ENCODE peak calls at places on chromosomes 2 and 18, in eight cellular contexts. One of them, this sample, is unnamed.

GRCh38 chr2:165634282-165634681 is 159.8 kb downstream of the GALNT3 start:
- DNase-seq in CD8-positive, alpha-beta memory T cell: no peak
- DNase-seq in tibial artery: no peak
- DNase-seq in stomach: no peak
- DNase-seq in adipocyte: no peak
- DNase-seq in lung: no peak
- DNase-seq in CD8-positive, alpha-beta T cell: no peak
- DNase-seq in IMR-90: no peak
- DNase-seq in this sample: no peak

GRCh38 chr2:5987117-5987787 is 295.1 kb downstream of the SOX11 start:
- DNase-seq in CD8-positive, alpha-beta memory T cell: no peak
- DNase-seq in tibial artery: no peak
- DNase-seq in stomach: no peak
- DNase-seq in adipocyte: no peak
- DNase-seq in lung: no peak
- DNase-seq in CD8-positive, alpha-beta T cell: no peak
- DNase-seq in IMR-90: no peak
- DNase-seq in this sample: no peak

GRCh38 chr2:160109939-160110673 is 47.7 kb upstream of the PLA2R1 start:
- DNase-seq in CD8-positive, alpha-beta memory T cell: peak; percentile 24
- DNase-seq in tibial artery: peak; percentile 73
- DNase-seq in stomach: peak; percentile 57
- DNase-seq in adipocyte: peak; percentile 95
- DNase-seq in lung: peak; percentile 63
- DNase-seq in CD8-positive, alpha-beta T cell: peak; percentile 42
- DNase-seq in IMR-90: peak; percentile 80
- DNase-seq in this sample: peak; percentile 56

GRCh38 chr18:48544661-48545415 is 6.0 kb downstream of the CTIF start:
- DNase-seq in CD8-positive, alpha-beta memory T cell: no peak
- DNase-seq in tibial artery: no peak
- DNase-seq in stomach: no peak
- DNase-seq in adipocyte: no peak
- DNase-seq in lung: no peak
- DNase-seq in CD8-positive, alpha-beta T cell: no peak
- DNase-seq in IMR-90: no peak
- DNase-seq in this sample: no peak

GRCh38 chr2:101516833-101517690 is 42.1 kb upstream of the RFX8 start:
- DNase-seq in CD8-positive, alpha-beta memory T cell: no peak
- DNase-seq in tibial artery: no peak
- DNase-seq in stomach: peak; percentile 45
- DNase-seq in adipocyte: peak; percentile 59
- DNase-seq in lung: no peak
- DNase-seq in CD8-positive, alpha-beta T cell: no peak
- DNase-seq in IMR-90: peak; percentile 94
- DNase-seq in this sample: no peak

GRCh38 chr2:75605770-75606535 is 40.6 kb upstream of the MRPL19 start:
- DNase-seq in CD8-positive, alpha-beta memory T cell: no peak
- DNase-seq in tibial artery: no peak
- DNase-seq in stomach: no peak
- DNase-seq in adipocyte: peak; percentile 89
- DNase-seq in lung: peak; percentile 72
- DNase-seq in CD8-positive, alpha-beta T cell: no peak
- DNase-seq in IMR-90: peak; percentile 97
- DNase-seq in this sample: peak; percentile 25

GRCh38 chr2:43676322-43677050 is at the start of gene C1GALT1C1L:
- DNase-seq in CD8-positive, alpha-beta memory T cell: no peak
- DNase-seq in tibial artery: peak; percentile 77
- DNase-seq in stomach: peak; percentile 36
- DNase-seq in adipocyte: peak; percentile 53
- DNase-seq in lung: peak; percentile 31
- DNase-seq in CD8-positive, alpha-beta T cell: peak; percentile 29
- DNase-seq in IMR-90: peak; percentile 66
- DNase-seq in this sample: peak; percentile 17

GRCh38 chr2:9596621-9597311 is 34.0 kb downstream of the YWHAQ start:
- DNase-seq in CD8-positive, alpha-beta memory T cell: no peak
- DNase-seq in tibial artery: no peak
- DNase-seq in stomach: no peak
- DNase-seq in adipocyte: no peak
- DNase-seq in lung: no peak
- DNase-seq in CD8-positive, alpha-beta T cell: no peak
- DNase-seq in IMR-90: no peak
- DNase-seq in this sample: no peak

GRCh38 chr2:69720922-69721491 is 20.9 kb upstream of the ANXA4 start:
- DNase-seq in CD8-positive, alpha-beta memory T cell: no peak
- DNase-seq in tibial artery: no peak
- DNase-seq in stomach: no peak
- DNase-seq in adipocyte: no peak
- DNase-seq in lung: no peak
- DNase-seq in CD8-positive, alpha-beta T cell: no peak
- DNase-seq in IMR-90: no peak
- DNase-seq in this sample: no peak

GRCh38 chr2:219627105-219628100 is at the start of gene SLC4A3:
- DNase-seq in CD8-positive, alpha-beta memory T cell: no peak
- DNase-seq in tibial artery: no peak
- DNase-seq in stomach: peak; percentile 31
- DNase-seq in adipocyte: peak; percentile 74
- DNase-seq in lung: no peak
- DNase-seq in CD8-positive, alpha-beta T cell: no peak
- DNase-seq in IMR-90: peak; percentile 19
- DNase-seq in this sample: peak; percentile 95

GRCh38 chr2:165305391-165306096 is 66.3 kb downstream of the SCN2A start:
- DNase-seq in CD8-positive, alpha-beta memory T cell: no peak
- DNase-seq in tibial artery: no peak
- DNase-seq in stomach: no peak
- DNase-seq in adipocyte: no peak
- DNase-seq in lung: no peak
- DNase-seq in CD8-positive, alpha-beta T cell: no peak
- DNase-seq in IMR-90: no peak
- DNase-seq in this sample: no peak

GRCh38 chr2:127142663-127143630 is 36.0 kb upstream of the BIN1 start:
- DNase-seq in CD8-positive, alpha-beta memory T cell: no peak
- DNase-seq in tibial artery: no peak
- DNase-seq in stomach: no peak
- DNase-seq in adipocyte: no peak
- DNase-seq in lung: no peak
- DNase-seq in CD8-positive, alpha-beta T cell: no peak
- DNase-seq in IMR-90: no peak
- DNase-seq in this sample: peak; percentile 30

GRCh38 chr2:69062307-69062706 is 49.3 kb downstream of the ANTXR1 start:
- DNase-seq in CD8-positive, alpha-beta memory T cell: no peak
- DNase-seq in tibial artery: no peak
- DNase-seq in stomach: peak; percentile 50
- DNase-seq in adipocyte: no peak
- DNase-seq in lung: no peak
- DNase-seq in CD8-positive, alpha-beta T cell: no peak
- DNase-seq in IMR-90: no peak
- DNase-seq in this sample: no peak

GRCh38 chr2:181680055-181680936 is at the start of gene NEUROD1:
- DNase-seq in CD8-positive, alpha-beta memory T cell: no peak
- DNase-seq in tibial artery: no peak
- DNase-seq in stomach: no peak
- DNase-seq in adipocyte: no peak
- DNase-seq in lung: no peak
- DNase-seq in CD8-positive, alpha-beta T cell: no peak
- DNase-seq in IMR-90: no peak
- DNase-seq in this sample: peak; percentile 81

GRCh38 chr2:129724021-129724757 is 255.3 kb upstream of the RAB6C start:
- DNase-seq in CD8-positive, alpha-beta memory T cell: no peak
- DNase-seq in tibial artery: no peak
- DNase-seq in stomach: no peak
- DNase-seq in adipocyte: no peak
- DNase-seq in lung: no peak
- DNase-seq in CD8-positive, alpha-beta T cell: no peak
- DNase-seq in IMR-90: no peak
- DNase-seq in this sample: no peak

GRCh38 chr2:135226961-135227360 is 174.9 kb downstream of the RAB3GAP1 start:
- DNase-seq in CD8-positive, alpha-beta memory T cell: no peak
- DNase-seq in tibial artery: no peak
- DNase-seq in stomach: no peak
- DNase-seq in adipocyte: peak; percentile 48
- DNase-seq in lung: no peak
- DNase-seq in CD8-positive, alpha-beta T cell: no peak
- DNase-seq in IMR-90: peak; percentile 60
- DNase-seq in this sample: no peak

GRCh38 chr2:48339451-48339850 is 190.5 kb upstream of the STON1 start:
- DNase-seq in CD8-positive, alpha-beta memory T cell: no peak
- DNase-seq in tibial artery: no peak
- DNase-seq in stomach: no peak
- DNase-seq in adipocyte: no peak
- DNase-seq in lung: no peak
- DNase-seq in CD8-positive, alpha-beta T cell: no peak
- DNase-seq in IMR-90: peak; percentile 24
- DNase-seq in this sample: no peak

GRCh38 chr2:143607446-143608110 is 478.4 kb downstream of the ARHGAP15 start:
- DNase-seq in CD8-positive, alpha-beta memory T cell: no peak
- DNase-seq in tibial artery: no peak
- DNase-seq in stomach: no peak
- DNase-seq in adipocyte: peak; percentile 16
- DNase-seq in lung: no peak
- DNase-seq in CD8-positive, alpha-beta T cell: no peak
- DNase-seq in IMR-90: peak; percentile 68
- DNase-seq in this sample: peak; percentile 2

GRCh38 chr2:189555243-189555642 is 25.3 kb downstream of the SLC40A1 start:
- DNase-seq in CD8-positive, alpha-beta memory T cell: no peak
- DNase-seq in tibial artery: no peak
- DNase-seq in stomach: no peak
- DNase-seq in adipocyte: peak; percentile 49
- DNase-seq in lung: no peak
- DNase-seq in CD8-positive, alpha-beta T cell: no peak
- DNase-seq in IMR-90: peak; percentile 28
- DNase-seq in this sample: no peak

GRCh38 chr2:140276661-140277060 is 1496.5 kb upstream of the NXPH2 start:
- DNase-seq in CD8-positive, alpha-beta memory T cell: no peak
- DNase-seq in tibial artery: no peak
- DNase-seq in stomach: no peak
- DNase-seq in adipocyte: no peak
- DNase-seq in lung: no peak
- DNase-seq in CD8-positive, alpha-beta T cell: no peak
- DNase-seq in IMR-90: no peak
- DNase-seq in this sample: no peak

GRCh38 chr18:48991299-48992055 is 40.7 kb upstream of the SMAD7 start:
- DNase-seq in CD8-positive, alpha-beta memory T cell: no peak
- DNase-seq in tibial artery: no peak
- DNase-seq in stomach: no peak
- DNase-seq in adipocyte: no peak
- DNase-seq in lung: no peak
- DNase-seq in CD8-positive, alpha-beta T cell: no peak
- DNase-seq in IMR-90: no peak
- DNase-seq in this sample: no peak

GRCh38 chr2:146661494-146662096 is 1183.2 kb upstream of the ACVR2A start:
- DNase-seq in CD8-positive, alpha-beta memory T cell: no peak
- DNase-seq in tibial artery: no peak
- DNase-seq in stomach: no peak
- DNase-seq in adipocyte: peak; percentile 76
- DNase-seq in lung: no peak
- DNase-seq in CD8-positive, alpha-beta T cell: no peak
- DNase-seq in IMR-90: peak; percentile 60
- DNase-seq in this sample: peak; percentile 1

GRCh38 chr2:134790487-134790886 is 47.9 kb upstream of the ACMSD start:
- DNase-seq in CD8-positive, alpha-beta memory T cell: no peak
- DNase-seq in tibial artery: no peak
- DNase-seq in stomach: no peak
- DNase-seq in adipocyte: no peak
- DNase-seq in lung: no peak
- DNase-seq in CD8-positive, alpha-beta T cell: no peak
- DNase-seq in IMR-90: no peak
- DNase-seq in this sample: peak; percentile 13

DNA sequence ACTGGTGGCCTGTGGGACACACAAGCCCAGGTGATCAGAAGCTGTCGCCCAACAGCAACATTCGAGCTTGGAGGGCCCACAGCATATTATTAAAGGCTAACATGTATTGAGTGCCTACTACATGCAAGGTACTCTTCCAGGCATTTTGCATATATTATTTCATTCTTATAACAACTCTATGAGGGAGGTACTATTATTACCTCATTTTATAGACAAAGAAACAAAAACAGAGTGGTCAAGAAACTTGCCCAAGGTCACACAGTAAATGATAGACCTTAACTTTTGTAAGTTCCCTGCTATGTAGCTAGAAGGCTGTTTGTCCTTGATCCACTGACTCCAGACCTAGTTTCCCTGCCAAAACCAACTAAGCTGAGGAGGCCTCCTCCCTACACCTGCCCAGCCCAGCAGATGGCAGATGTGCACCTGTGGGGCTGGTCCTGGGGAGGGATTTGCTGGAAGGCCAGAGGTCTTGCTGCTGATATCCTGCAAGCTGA is 35.7 kb downstream of the KANSL3 start:
- DNase-seq in CD8-positive, alpha-beta memory T cell: no peak
- DNase-seq in tibial artery: no peak
- DNase-seq in stomach: peak; percentile 67
- DNase-seq in adipocyte: no peak
- DNase-seq in lung: no peak
- DNase-seq in CD8-positive, alpha-beta T cell: no peak
- DNase-seq in IMR-90: no peak
- DNase-seq in this sample: no peak
- H3K36me3 ChIP-seq in CD8-positive, alpha-beta memory T cell: peaks cover 75% of the 10 kb centered on the region
- H3K36me3 ChIP-seq in tibial artery: peaks cover 90% of the 10 kb centered on the region
- H3K36me3 ChIP-seq in stomach: peaks cover 100% of the 10 kb centered on the region
- H3K36me3 ChIP-seq in adipocyte: peaks cover 88% of the 10 kb centered on the region
- H3K36me3 ChIP-seq in lung: peaks cover 49% of the 10 kb centered on the region
- H3K36me3 ChIP-seq in CD8-positive, alpha-beta T cell: peaks cover 52% of the 10 kb centered on the region
- H3K36me3 ChIP-seq in IMR-90: peaks cover 62% of the 10 kb centered on the region
- H3K36me3 ChIP-seq in this sample: peaks cover 44% of the 10 kb centered on the region

GRCh38 chr2:113899166-113899565 is 9.3 kb downstream of the ACTR3 start:
- DNase-seq in CD8-positive, alpha-beta memory T cell: no peak
- DNase-seq in tibial artery: no peak
- DNase-seq in stomach: no peak
- DNase-seq in adipocyte: no peak
- DNase-seq in lung: no peak
- DNase-seq in CD8-positive, alpha-beta T cell: no peak
- DNase-seq in IMR-90: no peak
- DNase-seq in this sample: no peak
- H3K36me3 ChIP-seq in CD8-positive, alpha-beta memory T cell: no peaks in the 10 kb centered on the region
- H3K36me3 ChIP-seq in tibial artery: no peaks in the 10 kb centered on the region
- H3K36me3 ChIP-seq in stomach: peaks cover 4% of the 10 kb centered on the region
- H3K36me3 ChIP-seq in adipocyte: peaks cover 1% of the 10 kb centered on the region
- H3K36me3 ChIP-seq in lung: no peaks in the 10 kb centered on the region
- H3K36me3 ChIP-seq in CD8-positive, alpha-beta T cell: no peaks in the 10 kb centered on the region
- H3K36me3 ChIP-seq in IMR-90: peaks cover 8% of the 10 kb centered on the region
- H3K36me3 ChIP-seq in this sample: no peaks in the 10 kb centered on the region

DNA sequence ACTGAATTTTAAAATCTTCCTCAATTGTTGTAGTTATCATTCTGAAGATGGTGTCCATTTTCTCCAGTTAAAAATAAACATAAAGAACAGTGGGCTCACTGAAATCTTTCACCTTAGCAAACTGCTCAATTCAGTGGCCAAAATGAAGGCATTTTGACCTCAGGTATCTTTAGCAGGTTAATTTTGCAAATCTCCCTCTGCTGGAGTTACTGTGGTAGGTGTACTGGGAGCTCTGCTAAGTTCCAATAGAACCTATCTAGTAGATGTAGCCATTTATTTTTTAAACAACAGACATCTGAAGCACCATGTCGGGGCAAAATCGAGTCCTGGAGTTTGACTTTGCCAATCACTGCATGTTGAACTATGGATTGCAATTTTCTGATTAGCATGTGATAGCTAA is 177.1 kb downstream of the IRS1 start:
- DNase-seq in CD8-positive, alpha-beta memory T cell: no peak
- DNase-seq in tibial artery: no peak
- DNase-seq in stomach: no peak
- DNase-seq in adipocyte: no peak
- DNase-seq in lung: no peak
- DNase-seq in CD8-positive, alpha-beta T cell: no peak
- DNase-seq in IMR-90: no peak
- DNase-seq in this sample: peak; percentile 13
- H3K36me3 ChIP-seq in CD8-positive, alpha-beta memory T cell: no peaks in the 10 kb centered on the region
- H3K36me3 ChIP-seq in tibial artery: no peaks in the 10 kb centered on the region
- H3K36me3 ChIP-seq in stomach: no peaks in the 10 kb centered on the region
- H3K36me3 ChIP-seq in adipocyte: no peaks in the 10 kb centered on the region
- H3K36me3 ChIP-seq in lung: no peaks in the 10 kb centered on the region
- H3K36me3 ChIP-seq in CD8-positive, alpha-beta T cell: no peaks in the 10 kb centered on the region
- H3K36me3 ChIP-seq in IMR-90: no peaks in the 10 kb centered on the region
- H3K36me3 ChIP-seq in this sample: no peaks in the 10 kb centered on the region

GRCh38 chr2:3464401-3465005 is 54.8 kb downstream of the ADI1 start:
- DNase-seq in CD8-positive, alpha-beta memory T cell: no peak
- DNase-seq in tibial artery: peak; percentile 60
- DNase-seq in stomach: no peak
- DNase-seq in adipocyte: no peak
- DNase-seq in lung: no peak
- DNase-seq in CD8-positive, alpha-beta T cell: no peak
- DNase-seq in IMR-90: no peak
- DNase-seq in this sample: no peak
- H3K36me3 ChIP-seq in CD8-positive, alpha-beta memory T cell: peaks cover 23% of the 10 kb centered on the region
- H3K36me3 ChIP-seq in tibial artery: peaks cover 93% of the 10 kb centered on the region
- H3K36me3 ChIP-seq in stomach: peaks cover 90% of the 10 kb centered on the region
- H3K36me3 ChIP-seq in adipocyte: peaks cover 21% of the 10 kb centered on the region
- H3K36me3 ChIP-seq in lung: no peaks in the 10 kb centered on the region
- H3K36me3 ChIP-seq in CD8-positive, alpha-beta T cell: peaks cover 45% of the 10 kb centered on the region
- H3K36me3 ChIP-seq in IMR-90: peaks cover 34% of the 10 kb centered on the region
- H3K36me3 ChIP-seq in this sample: peaks cover 6% of the 10 kb centered on the region